ENCODE peak calls at places on chromosomes 3 and 15, in nine cellular contexts. K, T, G, Y, Z, D, O, M and U are unnamed samples.

GRCh38 chr3:183699238-183699947 is 1.8 kb downstream of the YEATS2 start:
- DNase-seq in K (no peak), M (no peak), D (no peak), Y (no peak), G (no peak), T (no peak), O (no peak), Z (no peak), U (no peak)

GRCh38 chr15:49731187-49731828 is 110.5 kb downstream of the DTWD1 start:
- DNase-seq in T (no peak), K (no peak), Z (no peak), O (no peak), M (no peak), Y (no peak), D (no peak), G (no peak), U (no peak)

GRCh38 chr3:72345237-72345878 is 502.9 kb downstream of the SHQ1 start:
- DNase-seq in G (no peak), D (no peak), T (no peak), M (no peak), O (no peak), K (no peak), Y (no peak), Z (no peak), U (no peak)

GRCh38 chr3:171607452-171607851 is 147.2 kb upstream of the TNIK start:
- DNase-seq in G (no peak), O (no peak), K (no peak), D (no peak), T (no peak), M (no peak), Y (no peak), Z (no peak), U (no peak)

GRCh38 chr3:150180349-150180748 is 209.7 kb upstream of the PFN2 start:
- DNase-seq in T (no peak), O (no peak), K (no peak), Y (no peak), G (no peak), Z (no peak), D (no peak), M (peak; percentile 86), U (no peak)

GRCh38 chr15:92074161-92074560 is 220.7 kb downstream of the SLCO3A1 start:
- DNase-seq in Z (no peak), K (no peak), T (no peak), D (no peak), M (no peak), G (no peak), Y (no peak), O (no peak), U (no peak)

GRCh38 chr3:72597756-72598195 is 250.5 kb downstream of the SHQ1 start:
- DNase-seq in Y (no peak), K (no peak), G (no peak), Z (no peak), O (no peak), D (no peak), M (peak; percentile 13), T (no peak), U (no peak)

GRCh38 chr3:54087581-54088410 is 34.6 kb upstream of the CACNA2D3 start:
- DNase-seq in T (no peak), G (no peak), M (no peak), K (no peak), D (no peak), Z (no peak), O (no peak), Y (no peak), U (no peak)

GRCh38 chr3:112327371-112327951 is 5.5 kb upstream of the CD200 start:
- DNase-seq in K (peak; percentile 67), O (peak; percentile 20), T (no peak), Y (peak; percentile 33), G (no peak), D (no peak), Z (no peak), M (peak; percentile 68), U (peak; percentile 23)

GRCh38 chr3:50365080-50365841 is 5.9 kb upstream of the TMEM115 start:
- DNase-seq in O (peak; percentile 82), T (peak; percentile 93), Y (peak; percentile 91), G (peak; percentile 88), Z (peak; percentile 90), D (peak; percentile 63), M (peak; percentile 49), K (peak; percentile 75), U (peak; percentile 77)

GRCh38 chr3:132543016-132543739 is 53.9 kb upstream of the ACKR4 start:
- DNase-seq in T (no peak), G (no peak), O (no peak), M (peak; percentile 97), Y (no peak), D (no peak), K (no peak), Z (no peak), U (no peak)

GRCh38 chr15:57962887-57963286 is 102.6 kb downstream of the ALDH1A2 start:
- DNase-seq in K (no peak), D (no peak), M (no peak), Y (peak; percentile 32), T (no peak), G (no peak), O (no peak), Z (no peak), U (no peak)

GRCh38 chr3:54962200-54962599 is 34.3 kb upstream of the LRTM1 start:
- DNase-seq in M (no peak), O (no peak), D (no peak), G (no peak), T (no peak), Y (no peak), Z (no peak), K (no peak), U (no peak)

GRCh38 chr15:73284073-73284472 is 84.7 kb downstream of the HCN4 start:
- DNase-seq in Z (no peak), M (peak; percentile 43), G (no peak), T (no peak), K (no peak), D (no peak), O (no peak), Y (no peak), U (no peak)

GRCh38 chr3:15280853-15281532 is 51.4 kb downstream of the SH3BP5 start:
- DNase-seq in T (no peak), M (no peak), K (no peak), D (no peak), Z (no peak), G (no peak), Y (no peak), O (no peak), U (peak; percentile 18)

GRCh38 chr15:61892140-61892539 is 168.1 kb downstream of the VPS13C start:
- DNase-seq in M (no peak), Z (no peak), O (no peak), G (no peak), Y (no peak), D (no peak), T (no peak), K (no peak), U (no peak)

DNA sequence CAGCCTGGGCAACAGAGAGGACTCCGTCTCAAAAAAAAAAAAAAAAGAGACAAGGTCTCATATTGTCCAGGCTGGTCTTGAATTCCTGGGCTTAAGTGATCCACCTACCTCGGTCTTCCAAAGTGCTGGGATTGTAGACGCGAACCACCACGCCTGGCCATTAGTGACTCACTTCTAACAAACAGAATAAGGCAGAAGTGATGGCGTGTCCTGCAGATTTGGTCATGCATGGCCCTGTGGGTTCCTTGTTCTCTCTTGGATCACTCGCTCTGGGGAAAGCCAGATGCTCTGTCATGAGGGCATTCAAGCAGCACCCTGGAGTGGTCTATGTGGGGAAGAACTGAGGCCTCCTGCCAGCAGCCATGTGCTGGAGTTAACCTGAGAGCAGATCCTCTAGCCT is 27.4 kb upstream of the TJP1 start:
- DNase-seq in Y (no peak), Z (no peak), K (no peak), T (no peak), G (no peak), M (no peak), D (no peak), O (no peak), U (no peak)
- H3K4me1 ChIP-seq in Y (no peaks in the 10 kb centered on the region), Z (no peaks in the 10 kb centered on the region), K (no peaks in the 10 kb centered on the region), T (no peaks in the 10 kb centered on the region), G (no peaks in the 10 kb centered on the region), M (peaks cover 3% of the 10 kb centered on the region), D (no peaks in the 10 kb centered on the region), O (no peaks in the 10 kb centered on the region), U (no peaks in the 10 kb centered on the region)

DNA sequence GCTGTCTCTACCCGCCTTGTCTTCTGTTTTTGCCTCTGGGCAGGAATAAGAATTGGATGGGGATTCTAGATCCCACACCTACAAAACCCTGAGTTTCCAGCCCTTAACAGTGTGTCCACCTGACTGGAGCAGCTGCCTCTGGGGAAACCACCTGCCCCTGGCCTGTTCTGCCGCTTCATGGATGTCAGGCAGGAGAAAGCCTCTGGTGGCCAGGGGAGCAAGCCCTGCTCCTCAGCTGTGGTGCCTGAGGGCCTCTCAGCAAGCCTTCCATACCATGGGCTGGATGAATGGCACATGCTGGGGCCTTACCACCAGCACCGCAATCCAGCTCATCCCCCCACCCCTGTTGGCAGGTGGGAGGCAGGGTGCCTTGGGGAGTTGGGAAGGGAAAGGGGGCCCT is 5.3 kb upstream of the CPNE9 start:
- DNase-seq in T (no peak), D (no peak), Y (no peak), Z (no peak), O (no peak), K (no peak), G (no peak), M (no peak), U (no peak)
- TF ChIP-seq POLR2A in T (no peak), D (no peak), Y (no peak), Z (no peak), O (no peak), K (no peak), G (no peak), M (no peak), U (no peak)

DNA sequence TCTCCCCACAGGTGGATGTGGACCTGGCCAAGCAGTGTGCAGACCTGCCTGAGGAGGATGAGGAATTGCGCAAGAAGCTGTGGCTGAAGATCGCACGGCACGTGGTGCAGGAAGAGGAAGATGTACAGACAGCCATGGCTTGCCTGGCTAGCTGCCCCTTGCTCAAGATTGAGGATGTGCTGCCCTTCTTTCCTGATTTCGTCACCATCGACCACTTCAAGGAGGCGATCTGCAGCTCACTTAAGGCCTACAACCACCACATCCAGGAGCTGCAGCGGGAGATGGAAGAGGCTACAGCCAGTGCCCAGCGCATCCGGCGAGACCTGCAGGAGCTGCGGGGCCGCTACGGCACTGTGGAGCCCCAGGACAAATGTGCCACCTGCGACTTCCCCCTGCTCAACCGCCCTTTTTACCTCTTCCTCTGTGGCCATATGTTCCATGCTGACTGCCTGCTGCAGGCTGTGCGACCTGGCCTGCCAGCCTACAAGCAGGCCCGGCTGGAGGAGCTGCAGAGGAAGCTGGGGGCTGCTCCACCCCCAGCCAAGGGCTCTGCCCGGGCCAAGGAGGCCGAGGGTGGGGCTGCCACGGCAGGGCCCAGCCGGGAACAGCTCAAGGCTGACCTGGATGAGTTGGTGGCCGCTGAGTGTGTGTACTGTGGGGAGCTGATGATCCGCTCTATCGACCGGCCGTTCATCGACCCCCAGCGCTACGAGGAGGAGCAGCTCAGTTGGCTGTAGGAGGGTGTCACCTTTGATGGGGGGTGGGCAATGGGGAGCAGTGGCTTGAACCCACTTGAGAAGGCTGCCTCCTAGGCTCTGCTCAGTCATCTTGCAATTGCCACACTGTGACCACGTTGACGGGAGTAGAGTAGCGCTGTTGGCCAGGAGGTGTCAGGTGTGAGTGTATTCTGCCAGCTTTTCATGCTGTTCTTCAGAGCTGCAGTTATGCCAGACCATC is 8.6 kb downstream of the VPS18 start:
- DNase-seq in T (no peak), O (no peak), Y (no peak), M (no peak), K (peak; percentile 53), D (no peak), G (no peak), Z (no peak), U (no peak)
- H3K27ac ChIP-seq in T (peak overlapping the region; percentile 82), O (no peak overlapping the region), Y (no peak overlapping the region), M (no peak overlapping the region), K (no peak overlapping the region), D (peak overlapping the region; percentile 94), G (no peak overlapping the region), Z (peak overlapping the region; percentile 51), U (no peak overlapping the region)

GRCh38 chr3:129282727-129283327 is 4.2 kb downstream of the HMCES start:
- DNase-seq in Z (no peak), K (no peak), O (no peak), G (no peak), M (peak; percentile 47), D (no peak), T (no peak), Y (no peak), U (no peak)
- H3K4me1 ChIP-seq in Z (no peaks in the 10 kb centered on the region), K (no peaks in the 10 kb centered on the region), O (peaks cover 22% of the 10 kb centered on the region), G (no peaks in the 10 kb centered on the region), M (peaks cover 6% of the 10 kb centered on the region), D (peaks cover 19% of the 10 kb centered on the region), T (no peaks in the 10 kb centered on the region), Y (no peaks in the 10 kb centered on the region), U (peaks cover 5% of the 10 kb centered on the region)